ENCODE peak calls at places on chromosomes 1 and 21, in five cellular contexts. One of them, this sample, is unnamed.

GRCh38 chr1:193472838-193473398 is 286.5 kb upstream of the B3GALT2 start:
- DNase-seq in K562: no peak
- DNase-seq in CD4-positive, alpha-beta T cell: no peak
- DNase-seq in fibroblast of mammary gland: no peak
- DNase-seq in neural crest cell: no peak
- DNase-seq in this sample: no peak

GRCh38 chr1:98201640-98202039 is 280.8 kb upstream of the DPYD start:
- DNase-seq in fibroblast of mammary gland: peak; percentile 38
- DNase-seq in K562: no peak
- DNase-seq in neural crest cell: no peak
- DNase-seq in CD4-positive, alpha-beta T cell: no peak
- DNase-seq in this sample: peak; percentile 6

GRCh38 chr1:159067699-159068621 is 8.6 kb downstream of the AIM2 start:
- DNase-seq in fibroblast of mammary gland: no peak
- DNase-seq in CD4-positive, alpha-beta T cell: no peak
- DNase-seq in neural crest cell: no peak
- DNase-seq in K562: no peak
- DNase-seq in this sample: no peak

GRCh38 chr1:117171900-117172501 is 38.7 kb downstream of the VTCN1 start:
- DNase-seq in neural crest cell: peak; percentile 57
- DNase-seq in fibroblast of mammary gland: peak; percentile 92
- DNase-seq in K562: no peak
- DNase-seq in CD4-positive, alpha-beta T cell: no peak
- DNase-seq in this sample: no peak

GRCh38 chr1:192604979-192605620 is 29.5 kb downstream of the RGS1 start:
- DNase-seq in neural crest cell: no peak
- DNase-seq in K562: no peak
- DNase-seq in fibroblast of mammary gland: no peak
- DNase-seq in CD4-positive, alpha-beta T cell: no peak
- DNase-seq in this sample: no peak

GRCh38 chr21:44930543-44930981 is 9.3 kb upstream of the SLX9 start:
- DNase-seq in K562: no peak
- DNase-seq in CD4-positive, alpha-beta T cell: peak; percentile 69
- DNase-seq in neural crest cell: no peak
- DNase-seq in fibroblast of mammary gland: no peak
- DNase-seq in this sample: no peak

GRCh38 chr1:116983112-116983511 is 18.4 kb upstream of the CD101 start:
- DNase-seq in fibroblast of mammary gland: no peak
- DNase-seq in neural crest cell: no peak
- DNase-seq in CD4-positive, alpha-beta T cell: no peak
- DNase-seq in K562: no peak
- DNase-seq in this sample: no peak

GRCh38 chr1:40944326-40944725 is 35.2 kb upstream of the CTPS1 start:
- DNase-seq in K562: no peak
- DNase-seq in CD4-positive, alpha-beta T cell: no peak
- DNase-seq in neural crest cell: no peak
- DNase-seq in fibroblast of mammary gland: peak; percentile 91
- DNase-seq in this sample: no peak

GRCh38 chr1:27001570-27002360 is 8.3 kb downstream of the TRNP1 start:
- DNase-seq in neural crest cell: peak; percentile 62
- DNase-seq in fibroblast of mammary gland: peak; percentile 78
- DNase-seq in K562: no peak
- DNase-seq in CD4-positive, alpha-beta T cell: no peak
- DNase-seq in this sample: peak; percentile 44

GRCh38 chr1:157460381-157460780 is 91.9 kb downstream of the FCRL5 start:
- DNase-seq in CD4-positive, alpha-beta T cell: no peak
- DNase-seq in fibroblast of mammary gland: no peak
- DNase-seq in K562: no peak
- DNase-seq in neural crest cell: no peak
- DNase-seq in this sample: no peak

GRCh38 chr1:36365310-36365895 is 20.3 kb downstream of the STK40 start:
- DNase-seq in fibroblast of mammary gland: peak; percentile 86
- DNase-seq in CD4-positive, alpha-beta T cell: no peak
- DNase-seq in K562: no peak
- DNase-seq in neural crest cell: no peak
- DNase-seq in this sample: no peak

GRCh38 chr21:42939581-42940413 is 14.4 kb upstream of the ERVH48-1 start:
- DNase-seq in neural crest cell: no peak
- DNase-seq in K562: no peak
- DNase-seq in fibroblast of mammary gland: peak; percentile 99
- DNase-seq in CD4-positive, alpha-beta T cell: no peak
- DNase-seq in this sample: no peak

GRCh38 chr1:74065081-74065480 is 132.9 kb downstream of the LRRIQ3 start:
- DNase-seq in fibroblast of mammary gland: no peak
- DNase-seq in K562: no peak
- DNase-seq in neural crest cell: no peak
- DNase-seq in CD4-positive, alpha-beta T cell: no peak
- DNase-seq in this sample: no peak

GRCh38 chr1:226108935-226109828 is 46.7 kb downstream of the H3-3A start:
- DNase-seq in CD4-positive, alpha-beta T cell: no peak
- DNase-seq in fibroblast of mammary gland: peak; percentile 70
- DNase-seq in K562: no peak
- DNase-seq in neural crest cell: no peak
- DNase-seq in this sample: no peak

GRCh38 chr21:44617071-44617501 is 5.2 kb downstream of the KRTAP10-8 start:
- DNase-seq in fibroblast of mammary gland: no peak
- DNase-seq in CD4-positive, alpha-beta T cell: no peak
- DNase-seq in K562: no peak
- DNase-seq in neural crest cell: no peak
- DNase-seq in this sample: no peak

GRCh38 chr1:3518256-3518655 is 63.8 kb downstream of the ARHGEF16 start:
- DNase-seq in fibroblast of mammary gland: no peak
- DNase-seq in K562: peak; percentile 62
- DNase-seq in neural crest cell: no peak
- DNase-seq in CD4-positive, alpha-beta T cell: peak; percentile 20
- DNase-seq in this sample: no peak

GRCh38 chr1:212098340-212098739 is 62.8 kb downstream of the DTL start:
- DNase-seq in K562: no peak
- DNase-seq in CD4-positive, alpha-beta T cell: no peak
- DNase-seq in neural crest cell: no peak
- DNase-seq in fibroblast of mammary gland: no peak
- DNase-seq in this sample: no peak

GRCh38 chr1:165254376-165254775 is 102.1 kb downstream of the LMX1A start:
- DNase-seq in CD4-positive, alpha-beta T cell: no peak
- DNase-seq in fibroblast of mammary gland: no peak
- DNase-seq in neural crest cell: no peak
- DNase-seq in K562: no peak
- DNase-seq in this sample: no peak

DNA sequence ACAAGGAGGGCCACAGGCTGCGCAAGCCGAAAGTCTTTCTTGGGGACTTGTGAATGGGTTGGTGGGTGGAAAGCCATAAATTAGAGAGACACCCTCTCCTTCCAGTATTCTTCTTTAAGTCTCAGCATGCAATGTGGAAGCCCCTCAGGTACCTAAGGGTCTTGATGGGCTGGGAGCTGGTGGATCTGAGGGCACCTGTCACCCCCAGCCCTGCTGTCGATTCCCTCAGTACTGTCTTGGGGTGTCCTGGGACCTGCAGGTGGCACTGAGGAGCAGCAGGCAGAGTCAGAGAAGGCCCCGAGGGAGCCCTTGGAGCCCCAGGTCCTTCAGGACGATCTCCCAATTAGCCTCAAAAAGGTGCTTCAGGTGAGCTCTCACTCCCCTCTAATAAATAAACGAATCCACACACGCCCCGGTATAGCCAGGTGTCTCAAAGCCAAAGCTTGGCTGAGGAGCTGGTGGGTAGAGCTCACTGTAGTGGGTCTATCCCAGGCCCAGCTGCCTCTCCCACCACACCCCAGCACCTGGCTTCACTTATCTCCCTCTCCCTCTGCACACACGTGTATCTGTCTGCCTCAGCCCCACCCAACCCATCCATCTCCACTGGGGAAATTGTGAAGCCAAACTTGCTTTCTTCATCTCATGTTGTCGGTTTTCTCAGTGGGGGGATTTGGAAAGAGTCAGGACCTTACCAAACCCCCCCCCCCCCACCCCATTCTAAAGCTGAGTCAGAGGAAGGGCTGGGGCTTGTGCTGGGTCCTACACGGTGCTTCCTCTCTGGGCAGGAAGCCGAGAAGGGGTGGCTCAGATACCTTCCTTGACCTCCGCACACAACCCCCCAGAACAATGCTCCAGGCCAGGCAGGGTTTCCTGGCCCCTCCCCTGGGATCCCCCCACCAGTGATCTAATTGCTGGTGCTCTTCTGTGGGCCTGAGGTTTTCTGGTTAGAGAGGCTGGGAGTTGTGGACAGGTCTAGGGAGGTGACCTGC is 1.6 kb downstream of the ADAM15 start:
- DNase-seq in CD4-positive, alpha-beta T cell: no peak
- DNase-seq in fibroblast of mammary gland: no peak
- DNase-seq in neural crest cell: no peak
- DNase-seq in K562: peak; percentile 69
- DNase-seq in this sample: no peak
- TF ChIP-seq CTCF in CD4-positive, alpha-beta T cell: peak; percentile 23
- TF ChIP-seq CTCF in fibroblast of mammary gland: peak; percentile 14
- TF ChIP-seq CTCF in neural crest cell: peak; percentile 17
- TF ChIP-seq CTCF in K562: peak; percentile 37
- TF ChIP-seq CTCF in this sample: no peak

DNA sequence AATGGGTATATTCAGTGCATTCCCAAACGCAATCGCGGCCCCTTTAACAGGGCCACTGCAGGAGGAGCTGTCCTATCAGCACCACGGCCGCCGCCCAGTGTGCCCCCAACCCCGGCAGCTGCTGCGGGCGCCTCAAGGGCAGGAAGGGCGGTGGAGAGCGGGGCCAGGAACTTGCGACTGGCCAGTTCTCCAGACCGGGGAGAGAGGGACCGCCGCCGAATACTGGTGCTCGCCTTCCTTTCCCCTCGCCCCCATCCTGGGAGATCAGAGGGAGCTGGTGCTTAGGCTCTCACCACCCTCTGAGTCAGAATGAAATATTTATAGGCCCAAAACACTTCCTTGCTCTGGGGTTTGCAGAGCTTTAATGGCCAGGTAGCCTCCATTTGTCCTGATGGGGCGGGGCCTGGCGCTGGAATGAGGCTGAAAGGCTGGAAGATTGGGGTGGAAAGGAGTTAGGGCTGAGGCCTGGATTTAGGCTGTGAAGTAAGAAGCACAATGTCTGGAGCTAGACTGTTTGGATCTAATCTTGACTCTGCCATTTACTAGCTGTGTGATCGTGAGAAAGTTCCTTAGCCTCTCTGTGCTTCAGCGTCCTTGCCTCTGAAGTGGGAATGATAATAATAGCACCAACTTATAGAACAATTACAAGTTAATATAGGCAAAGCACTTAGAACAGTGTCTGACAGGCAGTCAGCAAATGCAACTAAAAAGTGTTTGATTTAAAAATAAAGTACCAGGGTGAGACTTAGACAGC is 75.5 kb downstream of the NAV1 start:
- DNase-seq in CD4-positive, alpha-beta T cell: no peak
- DNase-seq in neural crest cell: peak; percentile 68
- DNase-seq in fibroblast of mammary gland: no peak
- DNase-seq in K562: peak; percentile 79
- DNase-seq in this sample: peak; percentile 89
- TF ChIP-seq CTCF in CD4-positive, alpha-beta T cell: no peak
- TF ChIP-seq CTCF in neural crest cell: no peak
- TF ChIP-seq CTCF in fibroblast of mammary gland: no peak
- TF ChIP-seq CTCF in K562: no peak
- TF ChIP-seq CTCF in this sample: no peak

GRCh38 chr1:44361478-44361877 is 6.4 kb upstream of the ERI3 start:
- DNase-seq in CD4-positive, alpha-beta T cell: no peak
- DNase-seq in neural crest cell: no peak
- DNase-seq in fibroblast of mammary gland: peak; percentile 12
- DNase-seq in K562: peak; percentile 29
- DNase-seq in this sample: no peak
- TF ChIP-seq CTCF in CD4-positive, alpha-beta T cell: no peak
- TF ChIP-seq CTCF in neural crest cell: peak; percentile 2
- TF ChIP-seq CTCF in fibroblast of mammary gland: peak; percentile 28
- TF ChIP-seq CTCF in K562: peak; percentile 46
- TF ChIP-seq CTCF in this sample: no peak

GRCh38 chr1:12341667-12342066 is 111.8 kb downstream of the VPS13D start:
- DNase-seq in fibroblast of mammary gland: no peak
- DNase-seq in neural crest cell: no peak
- DNase-seq in K562: no peak
- DNase-seq in CD4-positive, alpha-beta T cell: no peak
- DNase-seq in this sample: no peak

GRCh38 chr1:12338793-12339192 is 109.0 kb downstream of the VPS13D start:
- DNase-seq in CD4-positive, alpha-beta T cell: no peak
- DNase-seq in K562: no peak
- DNase-seq in neural crest cell: no peak
- DNase-seq in fibroblast of mammary gland: no peak
- DNase-seq in this sample: no peak

GRCh38 chr1:12338017-12338416 is 108.2 kb downstream of the VPS13D start:
- DNase-seq in neural crest cell: no peak
- DNase-seq in CD4-positive, alpha-beta T cell: no peak
- DNase-seq in K562: no peak
- DNase-seq in fibroblast of mammary gland: peak; percentile 27
- DNase-seq in this sample: no peak

GRCh38 chr1:12339861-12340557 is 110.2 kb downstream of the VPS13D start:
- DNase-seq in neural crest cell: no peak
- DNase-seq in K562: no peak
- DNase-seq in CD4-positive, alpha-beta T cell: no peak
- DNase-seq in fibroblast of mammary gland: no peak
- DNase-seq in this sample: no peak

GRCh38 chr1:12339410-12339809 is 109.6 kb downstream of the VPS13D start:
- DNase-seq in neural crest cell: no peak
- DNase-seq in K562: peak; percentile 36
- DNase-seq in CD4-positive, alpha-beta T cell: no peak
- DNase-seq in fibroblast of mammary gland: no peak
- DNase-seq in this sample: no peak
- TF ChIP-seq CTCF in neural crest cell: peak; percentile 31
- TF ChIP-seq CTCF in K562: peak; percentile 44
- TF ChIP-seq CTCF in CD4-positive, alpha-beta T cell: no peak
- TF ChIP-seq CTCF in fibroblast of mammary gland: peak; percentile 18
- TF ChIP-seq CTCF in this sample: no peak